ENCODE peak calls at places on chromosomes 11 and 22, in four cellular contexts. H is GM06990; T is SW 1271; N is stimulated activated CD8-positive, alpha-beta memory T cell treated with anti-CD3 and anti-CD28 coated beads, Interleukin-7, amount 100 ng/mL, for 24 hours. E is an unnamed sample.

GRCh38 chr11:117985953-117986887 is at the start of gene IL10RA:
- DNase-seq in H (peak), N (peak), T (peak), E (peak)

GRCh38 chr11:6629892-6630631 is 10.8 kb upstream of the TPP1 start:
- DNase-seq in T (no peak), H (no peak), N (no peak), E (no peak)

GRCh38 chr11:27616711-27617110 is 83.5 kb downstream of the BDNF start:
- DNase-seq in N (no peak), T (no peak), H (no peak), E (no peak)

GRCh38 chr22:22745225-22746060 is 101.0 kb downstream of the GGTLC2 start:
- DNase-seq in H (peak), N (no peak), T (no peak), E (peak)

GRCh38 chr11:71063129-71063528 is 189.2 kb downstream of the SHANK2 start:
- DNase-seq in T (no peak), H (no peak), N (no peak), E (no peak)

GRCh38 chr11:79834015-79834414 is 393.2 kb upstream of the TENM4 start:
- DNase-seq in H (no peak), T (no peak), N (no peak), E (no peak)

GRCh38 chr11:41051919-41052630 is 407.4 kb downstream of the LRRC4C start:
- DNase-seq in T (no peak), N (no peak), H (no peak), E (no peak)

GRCh38 chr11:66326261-66327111 is 9.6 kb upstream of the CD248 start:
- DNase-seq in H (no peak), N (no peak), T (peak), E (peak)

GRCh38 chr22:38456272-38456837 is 1.4 kb upstream of the KCNJ4 start:
- DNase-seq in H (no peak), T (no peak), N (no peak), E (no peak)

GRCh38 chr11:91163619-91164451 is 941.0 kb upstream of the CHORDC1 start:
- DNase-seq in N (no peak), T (no peak), H (no peak), E (peak)

GRCh38 chr22:30214703-30215405 is 31.7 kb downstream of the LIF start:
- DNase-seq in H (no peak), N (no peak), T (no peak), E (peak)

GRCh38 chr11:115389790-115390189 is 114.4 kb downstream of the CADM1 start:
- DNase-seq in N (no peak), H (no peak), T (no peak), E (no peak)

GRCh38 chr22:37046589-37046988 is 5.0 kb upstream of the KCTD17 start:
- DNase-seq in N (no peak), T (no peak), H (no peak), E (no peak)

GRCh38 chr11:10742460-10743208 is 8.4 kb upstream of the CTR9 start:
- DNase-seq in T (no peak), N (no peak), H (peak), E (peak)

GRCh38 chr22:20080776-20081654 is 974 bp downstream of the DGCR8 start:
- DNase-seq in H (peak), N (no peak), T (no peak), E (peak)

GRCh38 chr22:24758164-24758799 is 16.2 kb downstream of the PIWIL3 start:
- DNase-seq in N (peak), H (no peak), T (peak), E (peak)

GRCh38 chr11:12126352-12127019 is 16.1 kb downstream of the MICAL2 start:
- DNase-seq in H (no peak), N (no peak), T (peak), E (peak)

GRCh38 chr11:61325649-61326414 is 7.1 kb downstream of the DDB1 start:
- DNase-seq in H (no peak), T (no peak), N (no peak), E (no peak)

GRCh38 chr22:43320943-43321900 is 21.9 kb downstream of the SCUBE1 start:
- DNase-seq in N (no peak), H (no peak), T (no peak), E (no peak)

GRCh38 chr22:46462726-46463371 is 74.6 kb downstream of the CELSR1 start:
- DNase-seq in N (no peak), T (no peak), H (no peak), E (peak)

GRCh38 chr11:61820174-61820573 is 3.4 kb upstream of the FADS1 start:
- DNase-seq in N (no peak), H (no peak), T (no peak), E (peak)

GRCh38 chr22:50303848-50304527 is 3.5 kb downstream of the PLXNB2 start:
- DNase-seq in N (no peak), H (no peak), T (no peak), E (peak)

E was measured in ELR.